ENCODE peak calls at places on chromosomes 6 and 20, in ten cellular contexts. U is spleen; C is upper lobe of right lung; L is CD8-positive, alpha-beta memory T cell; E is stomach; M is left ventricle myocardium inferior; S is colonic mucosa; V is sigmoid colon; K is GM23248; H is mesendoderm. Y is an unnamed sample.

GRCh38 chr6:61886608-61887259 is 399.3 kb downstream of the KHDRBS2 start:
- DNase-seq in U (no peak), C (no peak), L (no peak), E (no peak), M (no peak), S (no peak), V (no peak), K (no peak), H (peak), Y (no peak)

GRCh38 chr20:32501709-32502108 is 83.4 kb downstream of the NOL4L start:
- DNase-seq in U (no peak), C (no peak), L (no peak), E (no peak), M (no peak), S (no peak), V (no peak), K (peak), H (no peak), Y (no peak)

GRCh38 chr6:114467931-114468330 is 125.1 kb upstream of the HS3ST5 start:
- DNase-seq in U (no peak), C (no peak), L (no peak), E (no peak), M (no peak), S (no peak), V (no peak), K (no peak), H (no peak), Y (no peak)

GRCh38 chr6:107320126-107320525 is 139.2 kb downstream of the PDSS2 start:
- DNase-seq in U (no peak), C (no peak), L (no peak), E (no peak), M (no peak), S (no peak), V (no peak), K (peak), H (no peak), Y (no peak)

GRCh38 chr20:24950836-24951525 is 1.9 kb downstream of the CST7 start:
- DNase-seq in U (peak), C (peak), L (no peak), E (peak), M (no peak), S (peak), V (peak), K (peak), H (no peak), Y (no peak)

GRCh38 chr20:9375221-9375681 is 139.1 kb upstream of the LAMP5 start:
- DNase-seq in U (no peak), C (no peak), L (no peak), E (no peak), M (no peak), S (no peak), V (no peak), K (no peak), H (peak), Y (no peak)

GRCh38 chr6:1182722-1183521 is 129.0 kb upstream of the FOXQ1 start:
- DNase-seq in U (no peak), C (no peak), L (no peak), E (peak), M (no peak), S (no peak), V (no peak), K (peak), H (no peak), Y (no peak)

GRCh38 chr20:54207053-54207742 is 689 bp upstream of the PFDN4 start:
- DNase-seq in U (no peak), C (no peak), L (no peak), E (no peak), M (no peak), S (no peak), V (no peak), K (no peak), H (no peak), Y (no peak)

GRCh38 chr6:144283781-144284473 is 1.2 kb upstream of the UTRN start:
- DNase-seq in U (no peak), C (no peak), L (no peak), E (no peak), M (no peak), S (no peak), V (no peak), K (peak), H (peak), Y (peak)

DNA sequence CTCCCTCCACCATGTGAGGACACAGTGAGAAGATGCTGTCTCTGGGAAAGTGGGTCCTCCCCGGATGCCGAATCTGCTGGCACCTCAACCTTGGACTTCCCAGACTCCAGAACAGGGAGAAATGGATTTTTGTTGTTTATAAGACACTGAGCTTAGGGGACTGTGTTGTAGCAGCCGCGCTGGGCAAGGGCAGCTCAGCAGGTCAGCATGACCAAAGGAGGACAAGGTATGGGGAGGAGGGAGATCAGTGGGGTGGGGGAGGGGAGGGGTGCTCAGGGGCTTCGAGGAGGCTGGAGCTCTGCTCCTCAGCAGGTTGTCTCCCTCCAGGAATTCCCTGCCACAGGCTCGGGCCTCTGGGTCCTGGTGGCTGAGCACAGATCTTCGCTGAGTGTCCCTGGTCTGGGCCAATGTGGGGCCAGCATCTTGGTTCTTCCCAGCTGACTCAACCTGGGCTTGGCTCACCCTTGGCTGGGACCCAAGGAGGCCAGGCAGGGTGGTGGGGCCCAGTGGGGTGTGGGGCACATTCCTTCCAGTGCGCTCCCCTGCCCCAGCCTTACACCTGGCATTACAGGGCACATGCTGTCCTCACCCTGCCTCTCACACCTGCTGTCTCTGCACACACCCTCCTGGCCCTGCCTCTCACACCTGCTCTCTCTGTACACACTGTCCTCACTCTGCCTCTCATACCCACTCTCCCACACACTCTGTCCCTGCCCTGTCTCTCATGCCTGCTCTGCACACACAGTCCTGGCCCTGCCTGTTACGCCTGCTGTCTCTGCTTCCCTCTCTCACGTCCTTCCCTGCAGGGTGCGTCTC is 107.3 kb downstream of the SYCP2 start:
- DNase-seq in U (peak), C (peak), L (no peak), E (peak), M (no peak), S (peak), V (no peak), K (no peak), H (no peak), Y (no peak)
- H3K4me3 ChIP-seq in U (no peak), C (no peak), L (no peak), E (no peak), M (no peak), S (no peak), V (no peak), K (no peak), H (no peak), Y (no peak)

DNA sequence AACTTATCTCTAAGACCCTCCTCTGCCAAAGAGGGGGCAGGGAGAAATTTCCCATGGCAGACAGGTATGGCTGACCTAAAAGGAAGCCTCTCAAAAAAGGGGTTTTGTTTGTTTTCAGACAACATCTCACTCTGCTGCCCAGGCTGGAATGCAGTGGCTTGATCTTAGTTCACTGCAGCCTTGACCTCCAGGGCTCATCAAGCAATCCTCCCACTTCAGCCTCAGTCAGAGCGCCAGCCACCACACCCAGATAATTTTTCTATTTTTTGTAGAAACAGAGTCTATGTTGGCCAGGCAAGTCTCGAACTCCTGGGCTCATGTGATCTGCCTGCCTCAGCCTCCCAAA is 3.8 kb downstream of the EZR start:
- DNase-seq in U (no peak), C (no peak), L (no peak), E (peak), M (no peak), S (no peak), V (no peak), K (no peak), H (no peak), Y (no peak)
- H3K27ac ChIP-seq in U (peak), C (peak), L (peak), E (peak), M (peak), S (no peak), V (no peak), K (no peak), H (no peak), Y (peak)

DNA sequence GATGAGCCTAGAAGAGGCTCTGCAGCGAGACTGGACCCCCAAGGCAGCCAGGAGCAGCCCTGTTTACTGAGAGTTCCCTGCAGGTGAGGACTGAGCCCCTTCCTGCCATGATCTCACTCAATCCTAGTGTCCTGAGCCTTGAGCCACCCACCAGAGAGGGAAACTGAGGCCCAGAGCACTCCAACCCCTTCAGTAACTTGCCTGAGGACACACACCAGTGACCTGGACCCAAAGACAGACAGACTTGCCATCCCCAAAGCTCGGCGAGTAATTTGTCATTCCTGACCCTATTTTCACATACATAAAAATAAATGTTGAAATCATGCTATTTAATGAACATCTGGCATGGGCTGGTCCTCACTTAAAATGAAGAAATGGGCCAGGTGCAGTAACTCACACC is 16.7 kb downstream of the BMP7 start:
- DNase-seq in U (no peak), C (no peak), L (no peak), E (no peak), M (no peak), S (no peak), V (no peak), K (no peak), H (no peak), Y (no peak)
- H3K4me3 ChIP-seq in U (no peak), C (no peak), L (no peak), E (no peak), M (no peak), S (no peak), V (no peak), K (no peak), H (no peak), Y (no peak)

DNA sequence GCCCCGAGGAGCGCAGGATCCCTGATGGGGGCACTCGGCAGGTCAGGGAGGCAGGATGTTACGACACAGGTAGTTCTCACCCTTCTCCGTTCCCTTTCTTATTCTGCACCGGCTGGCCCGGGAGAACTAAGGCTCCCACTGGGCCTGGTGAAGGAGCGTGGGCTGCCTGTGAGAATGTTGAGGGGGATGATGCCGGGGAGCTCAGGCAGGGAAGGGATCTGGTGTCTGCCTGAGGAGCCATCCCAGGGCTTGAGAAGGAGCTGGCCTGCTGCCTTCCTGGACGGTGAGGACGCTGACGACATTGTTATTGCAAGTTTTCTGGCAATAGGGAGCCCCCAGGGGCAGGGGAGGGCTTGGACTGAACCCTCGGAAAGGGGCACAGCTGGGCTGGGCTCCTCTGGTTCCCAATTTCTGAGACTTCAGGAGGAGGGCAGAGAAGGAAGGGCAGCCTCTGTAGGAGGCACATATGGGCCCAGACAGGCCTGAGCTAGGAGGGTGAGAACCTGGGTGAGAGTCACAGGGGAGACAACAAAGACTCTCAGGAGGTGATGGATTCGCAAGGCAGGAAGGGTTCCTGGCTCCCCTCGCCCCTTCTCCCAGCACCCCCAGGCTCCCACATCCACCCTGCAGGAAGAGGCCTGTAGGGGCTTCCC is 32.7 kb downstream of the CYP21A2 start:
- DNase-seq in U (no peak), C (no peak), L (no peak), E (no peak), M (peak), S (no peak), V (peak), K (no peak), H (no peak), Y (no peak)
- H3K27ac ChIP-seq in U (no peak), C (no peak), L (no peak), E (peak), M (peak), S (no peak), V (peak), K (no peak), H (no peak), Y (no peak)

GRCh38 chr6:27889628-27890315 is 22.4 kb downstream of the OR2B2 start:
- DNase-seq in U (no peak), C (no peak), L (no peak), E (no peak), M (no peak), S (peak), V (no peak), K (no peak), H (peak), Y (no peak)

GRCh38 chr6:27890351-27891299 is 21.6 kb downstream of the OR2B2 start:
- DNase-seq in U (peak), C (peak), L (peak), E (peak), M (no peak), S (peak), V (no peak), K (peak), H (peak), Y (peak)

GRCh38 chr6:27888576-27888975 is 23.6 kb downstream of the OR2B2 start:
- DNase-seq in U (no peak), C (no peak), L (no peak), E (no peak), M (no peak), S (no peak), V (no peak), K (no peak), H (peak), Y (no peak)

GRCh38 chr6:27891300-27891913 is 20.8 kb downstream of the OR2B2 start:
- DNase-seq in U (no peak), C (no peak), L (no peak), E (no peak), M (no peak), S (no peak), V (no peak), K (no peak), H (peak), Y (peak)

DNA sequence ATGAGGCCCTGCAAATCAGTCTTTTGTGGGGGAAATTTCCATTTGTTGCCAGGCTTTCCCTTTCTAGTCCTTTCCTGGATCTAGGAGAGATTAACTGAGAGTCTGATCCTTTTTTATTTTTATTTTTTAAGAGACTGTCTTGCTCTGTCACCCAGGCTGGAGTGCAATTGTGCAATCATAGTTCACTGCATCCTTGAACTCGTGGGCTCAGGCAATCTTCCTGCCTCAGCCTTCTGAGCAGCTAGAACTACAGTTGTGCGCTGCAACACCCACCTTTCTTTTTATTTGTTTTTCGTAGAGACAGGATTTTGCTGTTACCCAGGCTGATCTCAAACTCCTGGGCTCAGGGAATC is 22.9 kb downstream of the OR2B2 start:
- DNase-seq in U (no peak), C (no peak), L (no peak), E (no peak), M (no peak), S (no peak), V (no peak), K (no peak), H (no peak), Y (no peak)
- H3K4me3 ChIP-seq in U (no peak), C (no peak), L (no peak), E (no peak), M (no peak), S (no peak), V (no peak), K (no peak), H (no peak), Y (no peak)

GRCh38 chr6:156980948-156981347 is 203.8 kb downstream of the ARID1B start:
- DNase-seq in U (no peak), C (no peak), L (no peak), E (no peak), M (no peak), S (no peak), V (no peak), K (no peak), H (no peak), Y (no peak)
- H3K27ac ChIP-seq in U (no peak), C (no peak), L (no peak), E (no peak), M (no peak), S (no peak), V (no peak), K (no peak), H (no peak), Y (no peak)

Y was measured in CD4-positive, CD25-positive, alpha-beta regulatory T cell.